ENCODE peak calls at places on chromosomes 12 and 14, in seven cellular contexts. L is IMR-90, E is aorta, T is ovary, X is stomach, Y is lung, Z is sigmoid colon. V is an unnamed sample.

GRCh38 chr12:92381856-92382255 is 236.2 kb upstream of the BTG1 start:
- DNase-seq in L (no peak), E (no peak), T (no peak), X (no peak), Y (no peak), Z (no peak), V (no peak)

GRCh38 chr12:108595711-108596647 is 1.9 kb downstream of the TMEM119 start:
- DNase-seq in L (no peak), E (no peak), T (no peak), X (no peak), Y (no peak), Z (no peak), V (no peak)

GRCh38 chr12:50246159-50246865 is 37.0 kb downstream of the LIMA1 start:
- DNase-seq in L (no peak), E (no peak), T (no peak), X (no peak), Y (no peak), Z (no peak), V (no peak)

GRCh38 chr14:93538411-93538810 is 107.7 kb downstream of the UNC79 start:
- DNase-seq in L (peak; percentile 2), E (no peak), T (no peak), X (no peak), Y (no peak), Z (no peak), V (peak; percentile 35)

GRCh38 chr14:102545461-102546265 is 36.1 kb upstream of the ANKRD9 start:
- DNase-seq in L (peak; percentile 17), E (no peak), T (no peak), X (no peak), Y (no peak), Z (no peak), V (no peak)

GRCh38 chr14:77707355-77707723 is 484 bp downstream of the ALKBH1 start:
- DNase-seq in L (peak; percentile 63), E (no peak), T (no peak), X (no peak), Y (no peak), Z (no peak), V (peak; percentile 28)

GRCh38 chr14:94677239-94677612 is 65.0 kb downstream of the SERPINA3 start:
- DNase-seq in L (no peak), E (no peak), T (no peak), X (no peak), Y (no peak), Z (peak; percentile 30), V (no peak)

GRCh38 chr12:89889051-89889450 is 180.4 kb upstream of the ATP2B1 start:
- DNase-seq in L (peak; percentile 59), E (no peak), T (no peak), X (no peak), Y (no peak), Z (no peak), V (no peak)

GRCh38 chr14:22112004-22112403 is 438.4 kb upstream of the OR4E1 start:
- DNase-seq in L (no peak), E (no peak), T (no peak), X (no peak), Y (no peak), Z (no peak), V (peak; percentile 51)

GRCh38 chr14:38627163-38627562 is 371.3 kb upstream of the CLEC14A start:
- DNase-seq in L (no peak), E (no peak), T (no peak), X (no peak), Y (no peak), Z (no peak), V (no peak)

GRCh38 chr14:58301416-58301815 is 3.1 kb downstream of the ARID4A start:
- DNase-seq in L (no peak), E (no peak), T (no peak), X (no peak), Y (no peak), Z (no peak), V (no peak)

GRCh38 chr14:58129208-58129607 is 22.8 kb downstream of the ARMH4 start:
- DNase-seq in L (no peak), E (no peak), T (no peak), X (no peak), Y (no peak), Z (no peak), V (no peak)

GRCh38 chr12:117036547-117036946 is 62.7 kb downstream of the TESC start:
- DNase-seq in L (no peak), E (no peak), T (peak; percentile 25), X (no peak), Y (no peak), Z (peak; percentile 52), V (no peak)

GRCh38 chr12:76628745-76629144 is 69.2 kb upstream of the OSBPL8 start:
- DNase-seq in L (no peak), E (no peak), T (no peak), X (no peak), Y (no peak), Z (no peak), V (no peak)

GRCh38 chr12:128259556-128260070 is 7.4 kb upstream of the TMEM132C start:
- DNase-seq in L (no peak), E (no peak), T (peak; percentile 47), X (no peak), Y (no peak), Z (no peak), V (no peak)

GRCh38 chr12:124094733-124095132 is 121.7 kb downstream of the ZNF664 start:
- DNase-seq in L (no peak), E (no peak), T (no peak), X (no peak), Y (no peak), Z (no peak), V (no peak)

GRCh38 chr12:129531004-129531403 is 372.8 kb downstream of the TMEM132D start:
- DNase-seq in L (no peak), E (no peak), T (no peak), X (peak; percentile 60), Y (no peak), Z (no peak), V (no peak)

GRCh38 chr12:10288989-10289388 is 18.7 kb upstream of the KLRD1 start:
- DNase-seq in L (no peak), E (no peak), T (no peak), X (no peak), Y (no peak), Z (no peak), V (no peak)

GRCh38 chr14:99972748-99973466 is 92.3 kb upstream of the EVL start:
- DNase-seq in L (no peak), E (no peak), T (no peak), X (no peak), Y (no peak), Z (no peak), V (no peak)

GRCh38 chr14:33512201-33512600 is 438.7 kb downstream of the EGLN3 start:
- DNase-seq in L (no peak), E (no peak), T (no peak), X (no peak), Y (no peak), Z (no peak), V (no peak)

GRCh38 chr14:76901171-76902055 is 75.2 kb downstream of the LRRC74A start:
- DNase-seq in L (peak; percentile 9), E (no peak), T (no peak), X (no peak), Y (no peak), Z (peak; percentile 84), V (no peak)

DNA sequence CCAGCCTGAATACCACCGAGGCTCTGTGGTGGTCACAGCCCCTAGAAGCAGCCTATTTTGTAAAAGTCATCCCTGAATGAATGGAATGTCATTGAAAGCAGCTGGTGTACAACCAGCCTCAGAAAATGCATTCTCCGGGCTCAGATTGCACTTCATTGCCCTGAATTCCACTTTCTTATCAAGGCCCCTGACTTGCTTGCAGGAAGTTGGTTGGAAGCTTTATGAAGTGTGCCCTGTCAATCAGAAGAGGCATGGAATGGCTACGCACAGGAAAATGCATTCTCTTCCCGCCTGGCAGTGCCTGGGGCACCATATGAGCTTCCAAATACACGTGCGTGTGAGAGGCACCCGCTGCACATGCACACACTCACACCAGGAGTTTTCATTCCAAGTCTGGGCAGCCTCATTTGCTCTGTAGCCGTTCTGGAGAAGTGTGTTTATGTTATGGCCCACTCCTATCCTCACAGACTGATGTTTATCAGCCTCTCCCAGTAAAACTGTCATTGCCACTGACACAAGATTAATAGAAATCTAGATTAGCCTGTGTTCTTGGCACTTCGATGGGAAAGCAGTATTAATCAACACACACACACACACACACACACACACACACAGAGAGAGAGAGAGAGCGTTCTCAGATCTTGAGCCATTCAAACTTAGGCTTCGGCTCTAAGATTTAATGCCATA is 63.9 kb downstream of the NUAK1 start:
- DNase-seq in L (peak; percentile 66), E (peak; percentile 45), T (no peak), X (no peak), Y (no peak), Z (no peak), V (no peak)
- H3K4me1 ChIP-seq in L (peaks cover 30% of the 10 kb centered on the region), E (peaks cover 3% of the 10 kb centered on the region), T (peaks cover 1% of the 10 kb centered on the region), X (peaks cover 9% of the 10 kb centered on the region), Y (peaks cover 8% of the 10 kb centered on the region), Z (peaks cover 44% of the 10 kb centered on the region), V (no peaks in the 10 kb centered on the region)

DNA sequence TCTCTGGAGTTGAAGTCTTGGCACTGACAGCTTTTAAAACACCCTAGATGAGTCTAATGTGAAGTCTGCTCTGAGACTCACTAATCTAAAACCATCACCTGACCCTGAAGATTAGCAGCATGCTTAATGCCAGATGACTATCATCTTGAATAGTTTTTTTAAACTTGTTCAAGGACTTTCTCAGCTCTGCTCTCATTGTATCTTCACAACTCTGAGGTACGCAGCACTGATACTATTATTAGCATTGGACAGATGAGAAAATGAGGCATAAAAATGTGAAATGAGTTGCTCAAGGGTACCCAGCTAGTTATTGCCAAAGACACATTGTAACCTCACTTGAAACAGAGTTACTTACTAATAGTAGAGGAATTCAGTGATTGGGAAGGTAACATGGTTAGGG is 4.8 kb downstream of the SLC38A1 start:
- DNase-seq in L (peak; percentile 73), E (no peak), T (no peak), X (no peak), Y (no peak), Z (no peak), V (no peak)
- H3K4me1 ChIP-seq in L (peaks cover 30% of the 10 kb centered on the region), E (peaks cover 8% of the 10 kb centered on the region), T (peaks cover 4% of the 10 kb centered on the region), X (peaks cover 14% of the 10 kb centered on the region), Y (peaks cover 10% of the 10 kb centered on the region), Z (peaks cover 70% of the 10 kb centered on the region), V (peaks cover 7% of the 10 kb centered on the region)

GRCh38 chr12:59452259-59452658 is 143.6 kb upstream of the SLC16A7 start:
- DNase-seq in L (peak; percentile 85), E (no peak), T (no peak), X (no peak), Y (no peak), Z (no peak), V (no peak)
- H3K4me1 ChIP-seq in L (peaks cover 4% of the 10 kb centered on the region), E (no peaks in the 10 kb centered on the region), T (no peaks in the 10 kb centered on the region), X (no peaks in the 10 kb centered on the region), Y (no peaks in the 10 kb centered on the region), Z (no peaks in the 10 kb centered on the region), V (peaks cover 14% of the 10 kb centered on the region)

GRCh38 chr12:46265102-46265501 is 3.7 kb downstream of the SLC38A1 start:
- DNase-seq in L (no peak), E (no peak), T (no peak), X (no peak), Y (no peak), Z (no peak), V (no peak)

GRCh38 chr12:46260913-46261476 is 7.8 kb downstream of the SLC38A1 start:
- DNase-seq in L (no peak), E (no peak), T (no peak), X (no peak), Y (no peak), Z (no peak), V (no peak)

GRCh38 chr12:46261658-46262057 is 7.2 kb downstream of the SLC38A1 start:
- DNase-seq in L (no peak), E (no peak), T (no peak), X (no peak), Y (no peak), Z (no peak), V (no peak)

GRCh38 chr12:46265734-46266133 is 3.1 kb downstream of the SLC38A1 start:
- DNase-seq in L (no peak), E (no peak), T (no peak), X (no peak), Y (no peak), Z (no peak), V (no peak)

GRCh38 chr12:46263140-46264017 is 5.5 kb downstream of the SLC38A1 start:
- DNase-seq in L (no peak), E (no peak), T (no peak), X (no peak), Y (no peak), Z (no peak), V (no peak)
- H3K4me1 ChIP-seq in L (peaks cover 30% of the 10 kb centered on the region), E (peaks cover 8% of the 10 kb centered on the region), T (peaks cover 4% of the 10 kb centered on the region), X (peaks cover 14% of the 10 kb centered on the region), Y (peaks cover 10% of the 10 kb centered on the region), Z (peaks cover 72% of the 10 kb centered on the region), V (peaks cover 7% of the 10 kb centered on the region)

V was measured in BE2C.